ENCODE peak calls at places on chromosomes 7 and 10, in five cellular contexts. A, D, O, G and K are unnamed samples.
A peak's percentile ranks its signal among the peaks of the same experiment; 100 is the strongest.

GRCh38 chr10:38010150-38010903 is at the start of gene ZNF33A:
- DNase-seq in A (peak; percentile 90), D (peak; percentile 85), O (peak; percentile 93), G (peak; percentile 89), K (peak; percentile 91)

GRCh38 chr7:23357190-23358093 is 58.3 kb downstream of the MALSU1 start:
- DNase-seq in A (peak; percentile 91), D (no peak), O (peak; percentile 51), G (no peak), K (peak; percentile 43)

GRCh38 chr7:80232969-80233724 is 98.5 kb downstream of the GNAI1 start:
- DNase-seq in A (peak; percentile 70), D (no peak), O (no peak), G (no peak), K (no peak)

GRCh38 chr7:154840086-154840485 is 162.8 kb downstream of the PAXIP1 start:
- DNase-seq in A (no peak), D (no peak), O (no peak), G (no peak), K (no peak)

GRCh38 chr10:69893271-69893900 is 91.7 kb downstream of the COL13A1 start:
- DNase-seq in A (no peak), D (no peak), O (no peak), G (no peak), K (no peak)

GRCh38 chr10:27525819-27526218 is 21.7 kb downstream of the RAB18 start:
- DNase-seq in A (no peak), D (no peak), O (peak; percentile 50), G (no peak), K (no peak)

GRCh38 chr10:18501610-18502009 is 149.8 kb downstream of the NSUN6 start:
- DNase-seq in A (no peak), D (no peak), O (no peak), G (no peak), K (no peak)

GRCh38 chr7:2978403-2978802 is 65.3 kb downstream of the CARD11 start:
- DNase-seq in A (no peak), D (peak; percentile 91), O (no peak), G (peak; percentile 78), K (no peak)

GRCh38 chr10:6473901-6474370 is 106.1 kb downstream of the PRKCQ start:
- DNase-seq in A (no peak), D (peak; percentile 11), O (peak; percentile 45), G (no peak), K (no peak)

GRCh38 chr10:114662651-114663217 is 4.7 kb upstream of the ABLIM1 start:
- DNase-seq in A (no peak), D (no peak), O (no peak), G (no peak), K (no peak)

GRCh38 chr7:145848691-145849090 is 267.9 kb upstream of the CNTNAP2 start:
- DNase-seq in A (no peak), D (no peak), O (peak; percentile 61), G (peak; percentile 61), K (no peak)

GRCh38 chr10:77604941-77605351 is 32.7 kb downstream of the KCNMA1 start:
- DNase-seq in A (no peak), D (no peak), O (no peak), G (no peak), K (no peak)

GRCh38 chr10:86938260-86938659 is 19.2 kb downstream of the MMRN2 start:
- DNase-seq in A (no peak), D (no peak), O (no peak), G (no peak), K (no peak)

GRCh38 chr7:107528461-107528860 is 35.3 kb downstream of the COG5 start:
- DNase-seq in A (peak; percentile 20), D (no peak), O (no peak), G (no peak), K (no peak)
- TF ChIP-seq JUND in A (no peak), D (no peak), O (no peak), G (no peak), K (no peak)

DNA sequence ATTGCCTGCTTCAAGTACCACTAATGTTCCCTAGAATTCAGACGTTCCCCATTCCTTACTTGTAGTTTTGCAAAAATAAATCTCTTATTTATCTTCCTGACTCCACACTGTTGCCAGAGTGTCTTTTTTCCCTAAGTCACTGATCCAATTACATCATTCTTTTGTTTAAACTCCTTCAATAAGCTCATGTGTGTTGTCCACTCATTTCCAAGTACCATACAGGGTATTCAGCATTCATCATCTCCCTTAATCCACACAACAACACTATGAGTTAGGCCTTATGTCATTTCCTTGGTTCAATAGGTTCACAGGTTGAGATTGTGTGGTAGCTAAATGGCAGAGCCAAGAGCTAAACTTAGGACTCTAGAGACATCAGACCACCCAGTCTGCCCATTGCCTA is 119.9 kb upstream of the RHOBTB1 start:
- DNase-seq in A (peak; percentile 59), D (no peak), O (no peak), G (no peak), K (no peak)
- TF ChIP-seq ATF3 in A (no peak), D (no peak), O (no peak), G (no peak), K (no peak)

GRCh38 chr7:966291-967069 is 8.9 kb downstream of the COX19 start:
- DNase-seq in A (no peak), D (no peak), O (no peak), G (no peak), K (no peak)

GRCh38 chr7:970744-971143 is 4.6 kb downstream of the COX19 start:
- DNase-seq in A (no peak), D (no peak), O (no peak), G (no peak), K (no peak)

GRCh38 chr7:967361-968082 is 7.8 kb downstream of the COX19 start:
- DNase-seq in A (no peak), D (no peak), O (no peak), G (no peak), K (no peak)

GRCh38 chr7:969403-969802 is 5.9 kb downstream of the COX19 start:
- DNase-seq in A (no peak), D (no peak), O (no peak), G (no peak), K (no peak)

DNA sequence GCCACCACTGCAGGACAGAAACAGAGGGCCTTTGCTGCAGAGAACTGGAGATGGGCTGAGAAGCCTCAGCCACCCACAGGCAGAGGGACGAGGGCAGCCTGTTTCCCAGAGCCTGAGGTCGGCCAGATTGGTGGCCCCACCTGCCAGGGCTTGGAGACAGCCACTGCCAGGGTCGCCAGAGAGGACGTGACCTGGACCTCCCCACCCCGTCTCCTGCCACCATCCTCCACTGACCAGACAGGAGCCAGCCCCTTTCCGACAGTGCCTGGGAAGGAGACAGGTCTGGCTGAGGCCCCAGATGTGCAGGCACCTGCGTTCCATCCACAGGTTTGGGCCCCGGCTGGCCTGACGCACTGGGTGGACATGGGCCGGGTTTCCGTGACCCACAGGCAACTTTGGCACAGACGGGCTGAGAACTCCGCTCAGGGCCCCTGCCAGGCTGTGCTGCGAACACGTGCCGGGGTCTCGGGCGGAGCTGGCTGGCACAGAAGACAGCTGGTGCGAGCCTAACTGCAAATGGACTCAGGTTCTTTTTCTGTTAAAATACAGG is 7.1 kb downstream of the COX19 start:
- DNase-seq in A (no peak), D (no peak), O (no peak), G (no peak), K (no peak)
- H3K27ac ChIP-seq in A (no peak overlapping the region), D (no peak overlapping the region), O (no peak overlapping the region), G (no peak overlapping the region), K (no peak overlapping the region)

GRCh38 chr10:31100662-31101061 is 69.0 kb upstream of the ZNF438 start:
- DNase-seq in A (no peak), D (no peak), O (no peak), G (peak; percentile 17), K (no peak)

GRCh38 chr10:31102421-31102820 is 70.8 kb upstream of the ZNF438 start:
- DNase-seq in A (no peak), D (no peak), O (no peak), G (no peak), K (no peak)

GRCh38 chr10:31100176-31100575 is 68.5 kb upstream of the ZNF438 start:
- DNase-seq in A (no peak), D (peak; percentile 24), O (no peak), G (no peak), K (no peak)

GRCh38 chr10:31099664-31100063 is 68.0 kb upstream of the ZNF438 start:
- DNase-seq in A (peak; percentile 6), D (no peak), O (no peak), G (peak; percentile 31), K (peak; percentile 81)

GRCh38 chr10:31101123-31101522 is 69.5 kb upstream of the ZNF438 start:
- DNase-seq in A (no peak), D (peak; percentile 59), O (no peak), G (no peak), K (peak; percentile 85)
- TF ChIP-seq JUND in A (no peak), D (no peak), O (no peak), G (no peak), K (peak; percentile 86)

GRCh38 chr7:45238806-45239205 is 81.2 kb downstream of the RAMP3 start:
- DNase-seq in A (no peak), D (no peak), O (no peak), G (no peak), K (no peak)

GRCh38 chr7:45239486-45239885 is 81.9 kb downstream of the RAMP3 start:
- DNase-seq in A (no peak), D (no peak), O (no peak), G (peak; percentile 27), K (no peak)

GRCh38 chr7:45240926-45241325 is 83.3 kb downstream of the RAMP3 start:
- DNase-seq in A (no peak), D (no peak), O (no peak), G (peak; percentile 27), K (no peak)

GRCh38 chr7:45241339-45242109 is 83.9 kb downstream of the RAMP3 start:
- DNase-seq in A (no peak), D (no peak), O (peak; percentile 20), G (peak; percentile 38), K (no peak)

GRCh38 chr7:45240187-45240776 is 82.7 kb downstream of the RAMP3 start:
- DNase-seq in A (no peak), D (no peak), O (peak; percentile 22), G (no peak), K (no peak)
- TF ChIP-seq ATF3 in A (no peak), D (no peak), O (no peak), G (no peak), K (no peak)

DNA sequence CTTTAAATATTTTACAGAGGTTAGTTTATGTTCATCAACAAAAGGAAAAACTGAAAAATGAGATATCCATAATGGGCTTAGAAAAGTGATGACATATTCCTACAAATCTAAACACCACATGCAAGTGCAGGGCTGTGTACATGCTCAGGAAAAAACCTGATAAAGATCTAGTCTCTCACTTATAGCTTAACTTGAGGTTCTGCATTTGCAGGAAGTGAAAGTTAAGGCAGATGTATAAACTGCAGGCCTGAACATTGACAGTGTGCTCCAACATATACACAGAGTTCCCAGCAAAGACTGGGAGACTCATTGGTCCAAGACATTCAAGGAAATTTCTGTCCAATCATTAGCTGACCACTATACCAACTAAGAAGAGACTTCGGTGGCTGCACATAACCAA is 63.8 kb upstream of the RET start:
- DNase-seq in A (no peak), D (no peak), O (no peak), G (no peak), K (no peak)
- H3K27ac ChIP-seq in A (no peak overlapping the region), D (no peak overlapping the region), O (no peak overlapping the region), G (peak overlapping the region; percentile 57), K (no peak overlapping the region)